ENCODE peak calls at places on chromosome 1, in seven cellular contexts. One of them, this sample, is unnamed.

GRCh38 chr1:17405898-17406759 is 33.3 kb downstream of the RCC2 start:
- DNase-seq in NCI-H1417 treated with DMSO at 0.1 percent for 48 hours: no peak
- DNase-seq in stimulated activated CD4-positive, alpha-beta T cell treated with anti-CD3 and anti-CD28 coated beads, Interleukin-2, amount 100 ng/mL, for 24 hours: peak; percentile 56
- DNase-seq in Ammon's horn: peak; percentile 70
- DNase-seq in activated CD8-positive, alpha-beta memory T cell treated with anti-CD3 and anti-CD28 coated beads for 1 hour: peak; percentile 13
- DNase-seq in GM12891: peak; percentile 78
- DNase-seq in DMS 273 treated with DMSO at 0.1 percent for 48 hours: no peak
- DNase-seq in this sample: peak; percentile 47

GRCh38 chr1:240803151-240803550 is 191.2 kb upstream of the GREM2 start:
- DNase-seq in GM12891: no peak
- DNase-seq in stimulated activated CD4-positive, alpha-beta T cell treated with anti-CD3 and anti-CD28 coated beads, Interleukin-2, amount 100 ng/mL, for 24 hours: no peak
- DNase-seq in DMS 273 treated with DMSO at 0.1 percent for 48 hours: no peak
- DNase-seq in activated CD8-positive, alpha-beta memory T cell treated with anti-CD3 and anti-CD28 coated beads for 1 hour: no peak
- DNase-seq in Ammon's horn: no peak
- DNase-seq in NCI-H1417 treated with DMSO at 0.1 percent for 48 hours: no peak
- DNase-seq in this sample: no peak

GRCh38 chr1:166185526-166185925 is 18.7 kb upstream of the FAM78B start:
- DNase-seq in NCI-H1417 treated with DMSO at 0.1 percent for 48 hours: no peak
- DNase-seq in Ammon's horn: no peak
- DNase-seq in GM12891: no peak
- DNase-seq in DMS 273 treated with DMSO at 0.1 percent for 48 hours: no peak
- DNase-seq in activated CD8-positive, alpha-beta memory T cell treated with anti-CD3 and anti-CD28 coated beads for 1 hour: no peak
- DNase-seq in stimulated activated CD4-positive, alpha-beta T cell treated with anti-CD3 and anti-CD28 coated beads, Interleukin-2, amount 100 ng/mL, for 24 hours: no peak
- DNase-seq in this sample: no peak

GRCh38 chr1:193519922-193520321 is 333.5 kb upstream of the B3GALT2 start:
- DNase-seq in activated CD8-positive, alpha-beta memory T cell treated with anti-CD3 and anti-CD28 coated beads for 1 hour: no peak
- DNase-seq in GM12891: no peak
- DNase-seq in stimulated activated CD4-positive, alpha-beta T cell treated with anti-CD3 and anti-CD28 coated beads, Interleukin-2, amount 100 ng/mL, for 24 hours: no peak
- DNase-seq in NCI-H1417 treated with DMSO at 0.1 percent for 48 hours: no peak
- DNase-seq in Ammon's horn: no peak
- DNase-seq in DMS 273 treated with DMSO at 0.1 percent for 48 hours: no peak
- DNase-seq in this sample: no peak

GRCh38 chr1:17189632-17190525 is 15.0 kb upstream of the PADI1 start:
- DNase-seq in GM12891: no peak
- DNase-seq in Ammon's horn: no peak
- DNase-seq in NCI-H1417 treated with DMSO at 0.1 percent for 48 hours: no peak
- DNase-seq in stimulated activated CD4-positive, alpha-beta T cell treated with anti-CD3 and anti-CD28 coated beads, Interleukin-2, amount 100 ng/mL, for 24 hours: no peak
- DNase-seq in DMS 273 treated with DMSO at 0.1 percent for 48 hours: no peak
- DNase-seq in activated CD8-positive, alpha-beta memory T cell treated with anti-CD3 and anti-CD28 coated beads for 1 hour: no peak
- DNase-seq in this sample: no peak

GRCh38 chr1:26938004-26938658 is 16.6 kb downstream of the NUDC start:
- DNase-seq in DMS 273 treated with DMSO at 0.1 percent for 48 hours: no peak
- DNase-seq in activated CD8-positive, alpha-beta memory T cell treated with anti-CD3 and anti-CD28 coated beads for 1 hour: no peak
- DNase-seq in GM12891: no peak
- DNase-seq in NCI-H1417 treated with DMSO at 0.1 percent for 48 hours: no peak
- DNase-seq in stimulated activated CD4-positive, alpha-beta T cell treated with anti-CD3 and anti-CD28 coated beads, Interleukin-2, amount 100 ng/mL, for 24 hours: no peak
- DNase-seq in Ammon's horn: no peak
- DNase-seq in this sample: no peak

GRCh38 chr1:190479537-190479936 is 1.9 kb upstream of the BRINP3 start:
- DNase-seq in activated CD8-positive, alpha-beta memory T cell treated with anti-CD3 and anti-CD28 coated beads for 1 hour: no peak
- DNase-seq in stimulated activated CD4-positive, alpha-beta T cell treated with anti-CD3 and anti-CD28 coated beads, Interleukin-2, amount 100 ng/mL, for 24 hours: no peak
- DNase-seq in NCI-H1417 treated with DMSO at 0.1 percent for 48 hours: no peak
- DNase-seq in DMS 273 treated with DMSO at 0.1 percent for 48 hours: no peak
- DNase-seq in GM12891: no peak
- DNase-seq in Ammon's horn: peak; percentile 55
- DNase-seq in this sample: no peak

GRCh38 chr1:5238351-5239123 is 584.1 kb downstream of the AJAP1 start:
- DNase-seq in NCI-H1417 treated with DMSO at 0.1 percent for 48 hours: no peak
- DNase-seq in DMS 273 treated with DMSO at 0.1 percent for 48 hours: no peak
- DNase-seq in Ammon's horn: peak; percentile 18
- DNase-seq in GM12891: no peak
- DNase-seq in stimulated activated CD4-positive, alpha-beta T cell treated with anti-CD3 and anti-CD28 coated beads, Interleukin-2, amount 100 ng/mL, for 24 hours: no peak
- DNase-seq in activated CD8-positive, alpha-beta memory T cell treated with anti-CD3 and anti-CD28 coated beads for 1 hour: no peak
- DNase-seq in this sample: no peak

GRCh38 chr1:221944247-221944870 is 202.5 kb upstream of the DUSP10 start:
- DNase-seq in stimulated activated CD4-positive, alpha-beta T cell treated with anti-CD3 and anti-CD28 coated beads, Interleukin-2, amount 100 ng/mL, for 24 hours: no peak
- DNase-seq in NCI-H1417 treated with DMSO at 0.1 percent for 48 hours: no peak
- DNase-seq in GM12891: no peak
- DNase-seq in activated CD8-positive, alpha-beta memory T cell treated with anti-CD3 and anti-CD28 coated beads for 1 hour: no peak
- DNase-seq in Ammon's horn: no peak
- DNase-seq in DMS 273 treated with DMSO at 0.1 percent for 48 hours: no peak
- DNase-seq in this sample: no peak

GRCh38 chr1:30748098-30748698 is 9.4 kb downstream of the LAPTM5 start:
- DNase-seq in activated CD8-positive, alpha-beta memory T cell treated with anti-CD3 and anti-CD28 coated beads for 1 hour: no peak
- DNase-seq in DMS 273 treated with DMSO at 0.1 percent for 48 hours: peak; percentile 60
- DNase-seq in GM12891: no peak
- DNase-seq in NCI-H1417 treated with DMSO at 0.1 percent for 48 hours: no peak
- DNase-seq in Ammon's horn: peak; percentile 65
- DNase-seq in stimulated activated CD4-positive, alpha-beta T cell treated with anti-CD3 and anti-CD28 coated beads, Interleukin-2, amount 100 ng/mL, for 24 hours: no peak
- DNase-seq in this sample: no peak

GRCh38 chr1:85078903-85079302 is 30.6 kb upstream of the MCOLN3 start:
- DNase-seq in GM12891: no peak
- DNase-seq in NCI-H1417 treated with DMSO at 0.1 percent for 48 hours: no peak
- DNase-seq in activated CD8-positive, alpha-beta memory T cell treated with anti-CD3 and anti-CD28 coated beads for 1 hour: no peak
- DNase-seq in Ammon's horn: no peak
- DNase-seq in DMS 273 treated with DMSO at 0.1 percent for 48 hours: no peak
- DNase-seq in stimulated activated CD4-positive, alpha-beta T cell treated with anti-CD3 and anti-CD28 coated beads, Interleukin-2, amount 100 ng/mL, for 24 hours: no peak
- DNase-seq in this sample: no peak

GRCh38 chr1:230067871-230068814 is 1.1 kb downstream of the GALNT2 start:
- DNase-seq in NCI-H1417 treated with DMSO at 0.1 percent for 48 hours: no peak
- DNase-seq in stimulated activated CD4-positive, alpha-beta T cell treated with anti-CD3 and anti-CD28 coated beads, Interleukin-2, amount 100 ng/mL, for 24 hours: peak; percentile 48
- DNase-seq in activated CD8-positive, alpha-beta memory T cell treated with anti-CD3 and anti-CD28 coated beads for 1 hour: peak; percentile 8
- DNase-seq in Ammon's horn: peak; percentile 30
- DNase-seq in DMS 273 treated with DMSO at 0.1 percent for 48 hours: no peak
- DNase-seq in GM12891: peak; percentile 31
- DNase-seq in this sample: peak; percentile 40

GRCh38 chr1:6612641-6613360 is 730 bp upstream of the PHF13 start:
- DNase-seq in GM12891: peak; percentile 72
- DNase-seq in DMS 273 treated with DMSO at 0.1 percent for 48 hours: peak; percentile 22
- DNase-seq in activated CD8-positive, alpha-beta memory T cell treated with anti-CD3 and anti-CD28 coated beads for 1 hour: no peak
- DNase-seq in NCI-H1417 treated with DMSO at 0.1 percent for 48 hours: no peak
- DNase-seq in Ammon's horn: peak; percentile 63
- DNase-seq in stimulated activated CD4-positive, alpha-beta T cell treated with anti-CD3 and anti-CD28 coated beads, Interleukin-2, amount 100 ng/mL, for 24 hours: no peak
- DNase-seq in this sample: peak; percentile 65

GRCh38 chr1:146036241-146036989 is 14.9 kb upstream of the HJV start:
- DNase-seq in GM12891: no peak
- DNase-seq in stimulated activated CD4-positive, alpha-beta T cell treated with anti-CD3 and anti-CD28 coated beads, Interleukin-2, amount 100 ng/mL, for 24 hours: no peak
- DNase-seq in Ammon's horn: peak; percentile 40
- DNase-seq in NCI-H1417 treated with DMSO at 0.1 percent for 48 hours: peak; percentile 39
- DNase-seq in activated CD8-positive, alpha-beta memory T cell treated with anti-CD3 and anti-CD28 coated beads for 1 hour: no peak
- DNase-seq in DMS 273 treated with DMSO at 0.1 percent for 48 hours: peak; percentile 81
- DNase-seq in this sample: no peak

GRCh38 chr1:172549621-172550280 is 16.8 kb downstream of the SUCO start:
- DNase-seq in GM12891: no peak
- DNase-seq in Ammon's horn: no peak
- DNase-seq in activated CD8-positive, alpha-beta memory T cell treated with anti-CD3 and anti-CD28 coated beads for 1 hour: no peak
- DNase-seq in stimulated activated CD4-positive, alpha-beta T cell treated with anti-CD3 and anti-CD28 coated beads, Interleukin-2, amount 100 ng/mL, for 24 hours: no peak
- DNase-seq in DMS 273 treated with DMSO at 0.1 percent for 48 hours: no peak
- DNase-seq in NCI-H1417 treated with DMSO at 0.1 percent for 48 hours: no peak
- DNase-seq in this sample: no peak

GRCh38 chr1:247883346-247883745 is 12.0 kb upstream of the OR2W3 start:
- DNase-seq in NCI-H1417 treated with DMSO at 0.1 percent for 48 hours: no peak
- DNase-seq in Ammon's horn: no peak
- DNase-seq in GM12891: no peak
- DNase-seq in stimulated activated CD4-positive, alpha-beta T cell treated with anti-CD3 and anti-CD28 coated beads, Interleukin-2, amount 100 ng/mL, for 24 hours: no peak
- DNase-seq in activated CD8-positive, alpha-beta memory T cell treated with anti-CD3 and anti-CD28 coated beads for 1 hour: no peak
- DNase-seq in DMS 273 treated with DMSO at 0.1 percent for 48 hours: no peak
- DNase-seq in this sample: no peak

GRCh38 chr1:184854456-184855180 is 100.0 kb upstream of the EDEM3 start:
- DNase-seq in NCI-H1417 treated with DMSO at 0.1 percent for 48 hours: no peak
- DNase-seq in DMS 273 treated with DMSO at 0.1 percent for 48 hours: peak; percentile 17
- DNase-seq in GM12891: no peak
- DNase-seq in Ammon's horn: peak; percentile 38
- DNase-seq in stimulated activated CD4-positive, alpha-beta T cell treated with anti-CD3 and anti-CD28 coated beads, Interleukin-2, amount 100 ng/mL, for 24 hours: no peak
- DNase-seq in activated CD8-positive, alpha-beta memory T cell treated with anti-CD3 and anti-CD28 coated beads for 1 hour: no peak
- DNase-seq in this sample: no peak

GRCh38 chr1:235882816-235883215 is 16.1 kb upstream of the LYST start:
- DNase-seq in activated CD8-positive, alpha-beta memory T cell treated with anti-CD3 and anti-CD28 coated beads for 1 hour: no peak
- DNase-seq in Ammon's horn: no peak
- DNase-seq in stimulated activated CD4-positive, alpha-beta T cell treated with anti-CD3 and anti-CD28 coated beads, Interleukin-2, amount 100 ng/mL, for 24 hours: no peak
- DNase-seq in GM12891: no peak
- DNase-seq in NCI-H1417 treated with DMSO at 0.1 percent for 48 hours: no peak
- DNase-seq in DMS 273 treated with DMSO at 0.1 percent for 48 hours: no peak
- DNase-seq in this sample: no peak

GRCh38 chr1:85058311-85058710 is 10.0 kb upstream of the MCOLN3 start:
- DNase-seq in DMS 273 treated with DMSO at 0.1 percent for 48 hours: no peak
- DNase-seq in Ammon's horn: no peak
- DNase-seq in NCI-H1417 treated with DMSO at 0.1 percent for 48 hours: no peak
- DNase-seq in stimulated activated CD4-positive, alpha-beta T cell treated with anti-CD3 and anti-CD28 coated beads, Interleukin-2, amount 100 ng/mL, for 24 hours: no peak
- DNase-seq in activated CD8-positive, alpha-beta memory T cell treated with anti-CD3 and anti-CD28 coated beads for 1 hour: no peak
- DNase-seq in GM12891: no peak
- DNase-seq in this sample: no peak

GRCh38 chr1:243482237-243483022 is 226.6 kb downstream of the SDCCAG8 start:
- DNase-seq in DMS 273 treated with DMSO at 0.1 percent for 48 hours: peak; percentile 89
- DNase-seq in activated CD8-positive, alpha-beta memory T cell treated with anti-CD3 and anti-CD28 coated beads for 1 hour: no peak
- DNase-seq in Ammon's horn: no peak
- DNase-seq in stimulated activated CD4-positive, alpha-beta T cell treated with anti-CD3 and anti-CD28 coated beads, Interleukin-2, amount 100 ng/mL, for 24 hours: no peak
- DNase-seq in GM12891: no peak
- DNase-seq in NCI-H1417 treated with DMSO at 0.1 percent for 48 hours: no peak
- DNase-seq in this sample: no peak

GRCh38 chr1:118627435-118627834 is 360.7 kb downstream of the TBX15 start:
- DNase-seq in NCI-H1417 treated with DMSO at 0.1 percent for 48 hours: no peak
- DNase-seq in GM12891: no peak
- DNase-seq in DMS 273 treated with DMSO at 0.1 percent for 48 hours: no peak
- DNase-seq in activated CD8-positive, alpha-beta memory T cell treated with anti-CD3 and anti-CD28 coated beads for 1 hour: no peak
- DNase-seq in stimulated activated CD4-positive, alpha-beta T cell treated with anti-CD3 and anti-CD28 coated beads, Interleukin-2, amount 100 ng/mL, for 24 hours: no peak
- DNase-seq in Ammon's horn: no peak
- DNase-seq in this sample: no peak

GRCh38 chr1:182301467-182302198 is 90.0 kb downstream of the GLUL start:
- DNase-seq in GM12891: no peak
- DNase-seq in DMS 273 treated with DMSO at 0.1 percent for 48 hours: peak; percentile 56
- DNase-seq in NCI-H1417 treated with DMSO at 0.1 percent for 48 hours: no peak
- DNase-seq in activated CD8-positive, alpha-beta memory T cell treated with anti-CD3 and anti-CD28 coated beads for 1 hour: no peak
- DNase-seq in stimulated activated CD4-positive, alpha-beta T cell treated with anti-CD3 and anti-CD28 coated beads, Interleukin-2, amount 100 ng/mL, for 24 hours: no peak
- DNase-seq in Ammon's horn: peak; percentile 91
- DNase-seq in this sample: peak; percentile 30

GRCh38 chr1:33897092-33897725 is 33.3 kb downstream of the HMGB4 start:
- DNase-seq in stimulated activated CD4-positive, alpha-beta T cell treated with anti-CD3 and anti-CD28 coated beads, Interleukin-2, amount 100 ng/mL, for 24 hours: no peak
- DNase-seq in activated CD8-positive, alpha-beta memory T cell treated with anti-CD3 and anti-CD28 coated beads for 1 hour: no peak
- DNase-seq in NCI-H1417 treated with DMSO at 0.1 percent for 48 hours: no peak
- DNase-seq in DMS 273 treated with DMSO at 0.1 percent for 48 hours: no peak
- DNase-seq in GM12891: no peak
- DNase-seq in Ammon's horn: no peak
- DNase-seq in this sample: no peak

GRCh38 chr1:235806128-235806527 is 60.6 kb downstream of the LYST start:
- DNase-seq in stimulated activated CD4-positive, alpha-beta T cell treated with anti-CD3 and anti-CD28 coated beads, Interleukin-2, amount 100 ng/mL, for 24 hours: no peak
- DNase-seq in activated CD8-positive, alpha-beta memory T cell treated with anti-CD3 and anti-CD28 coated beads for 1 hour: no peak
- DNase-seq in NCI-H1417 treated with DMSO at 0.1 percent for 48 hours: no peak
- DNase-seq in Ammon's horn: no peak
- DNase-seq in DMS 273 treated with DMSO at 0.1 percent for 48 hours: no peak
- DNase-seq in GM12891: no peak
- DNase-seq in this sample: no peak

GRCh38 chr1:109274533-109275476 is 8.1 kb downstream of the PSRC1 start:
- DNase-seq in GM12891: no peak
- DNase-seq in activated CD8-positive, alpha-beta memory T cell treated with anti-CD3 and anti-CD28 coated beads for 1 hour: no peak
- DNase-seq in stimulated activated CD4-positive, alpha-beta T cell treated with anti-CD3 and anti-CD28 coated beads, Interleukin-2, amount 100 ng/mL, for 24 hours: no peak
- DNase-seq in Ammon's horn: peak; percentile 61
- DNase-seq in DMS 273 treated with DMSO at 0.1 percent for 48 hours: no peak
- DNase-seq in NCI-H1417 treated with DMSO at 0.1 percent for 48 hours: no peak
- DNase-seq in this sample: no peak

GRCh38 chr1:210099921-210100320 is 132.7 kb upstream of the SERTAD4 start:
- DNase-seq in GM12891: no peak
- DNase-seq in activated CD8-positive, alpha-beta memory T cell treated with anti-CD3 and anti-CD28 coated beads for 1 hour: no peak
- DNase-seq in Ammon's horn: peak; percentile 10
- DNase-seq in stimulated activated CD4-positive, alpha-beta T cell treated with anti-CD3 and anti-CD28 coated beads, Interleukin-2, amount 100 ng/mL, for 24 hours: no peak
- DNase-seq in NCI-H1417 treated with DMSO at 0.1 percent for 48 hours: no peak
- DNase-seq in DMS 273 treated with DMSO at 0.1 percent for 48 hours: no peak
- DNase-seq in this sample: no peak

GRCh38 chr1:10561955-10562354 is 87.2 kb downstream of the PEX14 start:
- DNase-seq in NCI-H1417 treated with DMSO at 0.1 percent for 48 hours: no peak
- DNase-seq in stimulated activated CD4-positive, alpha-beta T cell treated with anti-CD3 and anti-CD28 coated beads, Interleukin-2, amount 100 ng/mL, for 24 hours: peak; percentile 4
- DNase-seq in activated CD8-positive, alpha-beta memory T cell treated with anti-CD3 and anti-CD28 coated beads for 1 hour: no peak
- DNase-seq in Ammon's horn: no peak
- DNase-seq in GM12891: no peak
- DNase-seq in DMS 273 treated with DMSO at 0.1 percent for 48 hours: no peak
- DNase-seq in this sample: no peak

GRCh38 chr1:68429233-68429804 is 20.4 kb downstream of the RPE65 start:
- DNase-seq in activated CD8-positive, alpha-beta memory T cell treated with anti-CD3 and anti-CD28 coated beads for 1 hour: no peak
- DNase-seq in NCI-H1417 treated with DMSO at 0.1 percent for 48 hours: no peak
- DNase-seq in GM12891: no peak
- DNase-seq in Ammon's horn: no peak
- DNase-seq in DMS 273 treated with DMSO at 0.1 percent for 48 hours: no peak
- DNase-seq in stimulated activated CD4-positive, alpha-beta T cell treated with anti-CD3 and anti-CD28 coated beads, Interleukin-2, amount 100 ng/mL, for 24 hours: no peak
- DNase-seq in this sample: no peak

GRCh38 chr1:201783572-201783971 is 45.4 kb upstream of the IPO9 start:
- DNase-seq in Ammon's horn: no peak
- DNase-seq in GM12891: no peak
- DNase-seq in stimulated activated CD4-positive, alpha-beta T cell treated with anti-CD3 and anti-CD28 coated beads, Interleukin-2, amount 100 ng/mL, for 24 hours: no peak
- DNase-seq in DMS 273 treated with DMSO at 0.1 percent for 48 hours: no peak
- DNase-seq in NCI-H1417 treated with DMSO at 0.1 percent for 48 hours: no peak
- DNase-seq in activated CD8-positive, alpha-beta memory T cell treated with anti-CD3 and anti-CD28 coated beads for 1 hour: no peak
- DNase-seq in this sample: no peak

This sample was measured in heart left ventricle.